ENCODE peak calls at places on chromosomes 4 and X, in ten cellular contexts. One of them, this sample, is unnamed.
A peak's percentile ranks its signal among the peaks of the same experiment; 100 is the strongest.

GRCh38 chr4:13522282-13523104 is 21.8 kb downstream of the NKX3-2 start:
- DNase-seq in colonic mucosa: no peak
- DNase-seq in breast epithelium: no peak
- DNase-seq in Peyer's patch: no peak
- DNase-seq in fibroblast of lung: no peak
- DNase-seq in body of pancreas: no peak
- DNase-seq in CD8-positive, alpha-beta T cell: no peak
- DNase-seq in tibial nerve: no peak
- DNase-seq in endothelial cell of umbilical vein: no peak
- DNase-seq in HCT116: no peak
- DNase-seq in this sample: no peak

GRCh38 chr4:26311633-26312032 is 9.2 kb upstream of the RBPJ start:
- DNase-seq in colonic mucosa: no peak
- DNase-seq in breast epithelium: no peak
- DNase-seq in Peyer's patch: no peak
- DNase-seq in fibroblast of lung: no peak
- DNase-seq in body of pancreas: no peak
- DNase-seq in CD8-positive, alpha-beta T cell: no peak
- DNase-seq in tibial nerve: no peak
- DNase-seq in endothelial cell of umbilical vein: no peak
- DNase-seq in HCT116: no peak
- DNase-seq in this sample: no peak

GRCh38 chrX:153861147-153861546 is 24.8 kb downstream of the L1CAM start:
- DNase-seq in colonic mucosa: peak; percentile 37
- DNase-seq in breast epithelium: no peak
- DNase-seq in Peyer's patch: no peak
- DNase-seq in fibroblast of lung: no peak
- DNase-seq in body of pancreas: no peak
- DNase-seq in CD8-positive, alpha-beta T cell: no peak
- DNase-seq in tibial nerve: no peak
- DNase-seq in endothelial cell of umbilical vein: no peak
- DNase-seq in HCT116: no peak
- DNase-seq in this sample: no peak

GRCh38 chr4:83329521-83330105 is 5.0 kb downstream of the HPSE start:
- DNase-seq in colonic mucosa: no peak
- DNase-seq in breast epithelium: no peak
- DNase-seq in Peyer's patch: no peak
- DNase-seq in fibroblast of lung: peak; percentile 18
- DNase-seq in body of pancreas: no peak
- DNase-seq in CD8-positive, alpha-beta T cell: no peak
- DNase-seq in tibial nerve: no peak
- DNase-seq in endothelial cell of umbilical vein: peak; percentile 63
- DNase-seq in HCT116: no peak
- DNase-seq in this sample: peak; percentile 6

GRCh38 chrX:132086717-132087116 is 41.1 kb downstream of the FRMD7 start:
- DNase-seq in colonic mucosa: no peak
- DNase-seq in breast epithelium: no peak
- DNase-seq in Peyer's patch: no peak
- DNase-seq in fibroblast of lung: no peak
- DNase-seq in body of pancreas: no peak
- DNase-seq in CD8-positive, alpha-beta T cell: no peak
- DNase-seq in tibial nerve: no peak
- DNase-seq in endothelial cell of umbilical vein: peak; percentile 47
- DNase-seq in HCT116: no peak
- DNase-seq in this sample: no peak

GRCh38 chr4:134200811-134201215 is 776 bp downstream of the PABPC4L start:
- DNase-seq in colonic mucosa: no peak
- DNase-seq in breast epithelium: no peak
- DNase-seq in Peyer's patch: no peak
- DNase-seq in fibroblast of lung: no peak
- DNase-seq in body of pancreas: no peak
- DNase-seq in CD8-positive, alpha-beta T cell: no peak
- DNase-seq in tibial nerve: no peak
- DNase-seq in endothelial cell of umbilical vein: no peak
- DNase-seq in HCT116: no peak
- DNase-seq in this sample: no peak

GRCh38 chr4:74117024-74117534 is 18.1 kb upstream of the CXCL2 start:
- DNase-seq in colonic mucosa: peak; percentile 64
- DNase-seq in breast epithelium: peak; percentile 85
- DNase-seq in Peyer's patch: peak; percentile 55
- DNase-seq in fibroblast of lung: peak; percentile 95
- DNase-seq in body of pancreas: peak; percentile 86
- DNase-seq in CD8-positive, alpha-beta T cell: no peak
- DNase-seq in tibial nerve: peak; percentile 68
- DNase-seq in endothelial cell of umbilical vein: peak; percentile 99
- DNase-seq in HCT116: peak; percentile 73
- DNase-seq in this sample: no peak

GRCh38 chrX:135295238-135295943 is 13.9 kb upstream of the ETDC start:
- DNase-seq in colonic mucosa: peak; percentile 22
- DNase-seq in breast epithelium: no peak
- DNase-seq in Peyer's patch: peak; percentile 66
- DNase-seq in fibroblast of lung: peak; percentile 53
- DNase-seq in body of pancreas: no peak
- DNase-seq in CD8-positive, alpha-beta T cell: peak; percentile 18
- DNase-seq in tibial nerve: peak; percentile 5
- DNase-seq in endothelial cell of umbilical vein: peak; percentile 35
- DNase-seq in HCT116: no peak
- DNase-seq in this sample: no peak

GRCh38 chr4:139913995-139914394 is 240.0 kb downstream of the MAML3 start:
- DNase-seq in colonic mucosa: no peak
- DNase-seq in breast epithelium: no peak
- DNase-seq in Peyer's patch: no peak
- DNase-seq in fibroblast of lung: peak; percentile 76
- DNase-seq in body of pancreas: no peak
- DNase-seq in CD8-positive, alpha-beta T cell: no peak
- DNase-seq in tibial nerve: no peak
- DNase-seq in endothelial cell of umbilical vein: no peak
- DNase-seq in HCT116: no peak
- DNase-seq in this sample: no peak

GRCh38 chrX:70432936-70433847 is 10.1 kb downstream of the GDPD2 start:
- DNase-seq in colonic mucosa: no peak
- DNase-seq in breast epithelium: no peak
- DNase-seq in Peyer's patch: no peak
- DNase-seq in fibroblast of lung: no peak
- DNase-seq in body of pancreas: no peak
- DNase-seq in CD8-positive, alpha-beta T cell: no peak
- DNase-seq in tibial nerve: no peak
- DNase-seq in endothelial cell of umbilical vein: no peak
- DNase-seq in HCT116: no peak
- DNase-seq in this sample: no peak

GRCh38 chr4:114386637-114387233 is 211.9 kb upstream of the UGT8 start:
- DNase-seq in colonic mucosa: no peak
- DNase-seq in breast epithelium: no peak
- DNase-seq in Peyer's patch: no peak
- DNase-seq in fibroblast of lung: peak; percentile 64
- DNase-seq in body of pancreas: no peak
- DNase-seq in CD8-positive, alpha-beta T cell: no peak
- DNase-seq in tibial nerve: peak; percentile 21
- DNase-seq in endothelial cell of umbilical vein: peak; percentile 59
- DNase-seq in HCT116: peak; percentile 38
- DNase-seq in this sample: peak; percentile 49

GRCh38 chr4:104829761-104830160 is 316.9 kb upstream of the TET2 start:
- DNase-seq in colonic mucosa: no peak
- DNase-seq in breast epithelium: no peak
- DNase-seq in Peyer's patch: no peak
- DNase-seq in fibroblast of lung: no peak
- DNase-seq in body of pancreas: no peak
- DNase-seq in CD8-positive, alpha-beta T cell: no peak
- DNase-seq in tibial nerve: no peak
- DNase-seq in endothelial cell of umbilical vein: no peak
- DNase-seq in HCT116: no peak
- DNase-seq in this sample: no peak

GRCh38 chr4:74033721-74034120 is 4.8 kb downstream of the CXCL3 start:
- DNase-seq in colonic mucosa: no peak
- DNase-seq in breast epithelium: no peak
- DNase-seq in Peyer's patch: no peak
- DNase-seq in fibroblast of lung: peak; percentile 18
- DNase-seq in body of pancreas: no peak
- DNase-seq in CD8-positive, alpha-beta T cell: no peak
- DNase-seq in tibial nerve: no peak
- DNase-seq in endothelial cell of umbilical vein: no peak
- DNase-seq in HCT116: no peak
- DNase-seq in this sample: no peak

GRCh38 chr4:185597532-185598188 is 62.4 kb upstream of the PDLIM3 start:
- DNase-seq in colonic mucosa: peak; percentile 73
- DNase-seq in breast epithelium: peak; percentile 69
- DNase-seq in Peyer's patch: peak; percentile 89
- DNase-seq in fibroblast of lung: peak; percentile 87
- DNase-seq in body of pancreas: peak; percentile 79
- DNase-seq in CD8-positive, alpha-beta T cell: peak; percentile 22
- DNase-seq in tibial nerve: peak; percentile 77
- DNase-seq in endothelial cell of umbilical vein: peak; percentile 84
- DNase-seq in HCT116: peak; percentile 66
- DNase-seq in this sample: peak; percentile 72

GRCh38 chrX:105126201-105126600 is 94.3 kb downstream of the TEX13A start:
- DNase-seq in colonic mucosa: no peak
- DNase-seq in breast epithelium: no peak
- DNase-seq in Peyer's patch: no peak
- DNase-seq in fibroblast of lung: no peak
- DNase-seq in body of pancreas: no peak
- DNase-seq in CD8-positive, alpha-beta T cell: no peak
- DNase-seq in tibial nerve: no peak
- DNase-seq in endothelial cell of umbilical vein: peak; percentile 25
- DNase-seq in HCT116: no peak
- DNase-seq in this sample: no peak
- TF ChIP-seq CTCF in colonic mucosa: no peak
- TF ChIP-seq CTCF in breast epithelium: no peak
- TF ChIP-seq CTCF in Peyer's patch: no peak
- TF ChIP-seq CTCF in fibroblast of lung: no peak
- TF ChIP-seq CTCF in body of pancreas: no peak
- TF ChIP-seq CTCF in CD8-positive, alpha-beta T cell: no peak
- TF ChIP-seq CTCF in tibial nerve: no peak
- TF ChIP-seq CTCF in endothelial cell of umbilical vein: no peak
- TF ChIP-seq CTCF in HCT116: no peak
- TF ChIP-seq CTCF in this sample: no peak

GRCh38 chrX:86421771-86422170 is 273.5 kb downstream of the DACH2 start:
- DNase-seq in colonic mucosa: no peak
- DNase-seq in breast epithelium: no peak
- DNase-seq in Peyer's patch: no peak
- DNase-seq in fibroblast of lung: peak; percentile 56
- DNase-seq in body of pancreas: no peak
- DNase-seq in CD8-positive, alpha-beta T cell: no peak
- DNase-seq in tibial nerve: no peak
- DNase-seq in endothelial cell of umbilical vein: peak; percentile 62
- DNase-seq in HCT116: no peak
- DNase-seq in this sample: no peak
- H3K27me3 ChIP-seq in colonic mucosa: no peaks in the 10 kb centered on the region
- H3K27me3 ChIP-seq in breast epithelium: peaks cover 10% of the 10 kb centered on the region
- H3K27me3 ChIP-seq in Peyer's patch: no peaks in the 10 kb centered on the region
- H3K27me3 ChIP-seq in fibroblast of lung: no peaks in the 10 kb centered on the region
- H3K27me3 ChIP-seq in body of pancreas: no peaks in the 10 kb centered on the region
- H3K27me3 ChIP-seq in CD8-positive, alpha-beta T cell: no peaks in the 10 kb centered on the region
- H3K27me3 ChIP-seq in tibial nerve: no peaks in the 10 kb centered on the region
- H3K27me3 ChIP-seq in endothelial cell of umbilical vein: no peaks in the 10 kb centered on the region
- H3K27me3 ChIP-seq in HCT116: no peaks in the 10 kb centered on the region
- H3K27me3 ChIP-seq in this sample: no peaks in the 10 kb centered on the region

GRCh38 chrX:48936429-48937064 is 17.7 kb upstream of the PIM2 start:
- DNase-seq in colonic mucosa: no peak
- DNase-seq in breast epithelium: no peak
- DNase-seq in Peyer's patch: no peak
- DNase-seq in fibroblast of lung: no peak
- DNase-seq in body of pancreas: no peak
- DNase-seq in CD8-positive, alpha-beta T cell: no peak
- DNase-seq in tibial nerve: no peak
- DNase-seq in endothelial cell of umbilical vein: no peak
- DNase-seq in HCT116: no peak
- DNase-seq in this sample: no peak

GRCh38 chrX:48939417-48940228 is 17.8 kb downstream of the OTUD5 start:
- DNase-seq in colonic mucosa: no peak
- DNase-seq in breast epithelium: no peak
- DNase-seq in Peyer's patch: peak; percentile 71
- DNase-seq in fibroblast of lung: no peak
- DNase-seq in body of pancreas: no peak
- DNase-seq in CD8-positive, alpha-beta T cell: no peak
- DNase-seq in tibial nerve: no peak
- DNase-seq in endothelial cell of umbilical vein: no peak
- DNase-seq in HCT116: no peak
- DNase-seq in this sample: no peak

GRCh38 chrX:48934581-48935331 is 15.9 kb upstream of the PIM2 start:
- DNase-seq in colonic mucosa: no peak
- DNase-seq in breast epithelium: no peak
- DNase-seq in Peyer's patch: no peak
- DNase-seq in fibroblast of lung: no peak
- DNase-seq in body of pancreas: no peak
- DNase-seq in CD8-positive, alpha-beta T cell: no peak
- DNase-seq in tibial nerve: no peak
- DNase-seq in endothelial cell of umbilical vein: no peak
- DNase-seq in HCT116: no peak
- DNase-seq in this sample: no peak

GRCh38 chrX:48938721-48939416 is 18.5 kb downstream of the OTUD5 start:
- DNase-seq in colonic mucosa: no peak
- DNase-seq in breast epithelium: no peak
- DNase-seq in Peyer's patch: peak; percentile 85
- DNase-seq in fibroblast of lung: no peak
- DNase-seq in body of pancreas: no peak
- DNase-seq in CD8-positive, alpha-beta T cell: peak; percentile 41
- DNase-seq in tibial nerve: no peak
- DNase-seq in endothelial cell of umbilical vein: no peak
- DNase-seq in HCT116: no peak
- DNase-seq in this sample: no peak

DNA sequence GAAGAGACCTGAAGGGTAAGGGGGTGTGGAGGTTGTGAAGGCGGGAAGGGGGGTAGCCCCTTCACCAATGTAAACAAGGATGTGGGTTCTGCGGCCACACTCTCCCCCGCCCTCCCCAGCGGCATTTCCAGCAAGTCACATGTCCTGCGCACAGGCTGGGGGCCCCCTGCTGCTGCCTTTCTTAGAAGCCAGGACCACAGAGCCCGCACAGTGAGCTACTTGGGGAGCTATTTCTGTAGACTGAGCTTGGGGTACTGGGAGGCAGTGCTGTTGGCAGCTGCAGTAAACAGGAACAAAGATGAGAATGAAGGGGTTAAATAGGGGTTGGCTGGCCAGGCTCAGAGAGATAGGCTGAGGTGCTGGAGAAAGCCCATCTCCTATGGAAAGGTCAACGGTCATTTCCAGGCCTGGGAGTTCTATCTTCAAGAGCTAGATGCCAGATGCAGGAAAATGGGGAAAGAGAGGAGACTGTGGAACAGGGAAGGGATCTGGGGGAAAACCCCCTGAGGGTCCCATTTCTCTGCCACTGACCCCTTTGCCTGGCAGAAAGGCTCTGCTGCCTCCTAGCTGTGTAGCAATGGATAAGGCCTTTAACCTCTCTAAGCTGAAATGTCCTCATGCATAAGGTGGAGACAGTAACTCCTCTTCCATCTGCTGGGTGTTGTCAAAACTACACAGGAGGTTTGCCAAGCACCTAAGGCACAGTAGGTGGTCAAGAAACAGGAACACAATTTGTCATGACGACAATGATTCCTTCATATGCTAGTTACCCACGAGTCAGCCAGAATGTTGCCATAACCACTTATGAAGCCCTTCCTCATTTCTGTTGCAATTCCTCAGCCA is 18.5 kb upstream of the PIM2 start:
- DNase-seq in colonic mucosa: peak; percentile 63
- DNase-seq in breast epithelium: no peak
- DNase-seq in Peyer's patch: peak; percentile 96
- DNase-seq in fibroblast of lung: no peak
- DNase-seq in body of pancreas: no peak
- DNase-seq in CD8-positive, alpha-beta T cell: peak; percentile 79
- DNase-seq in tibial nerve: peak; percentile 18
- DNase-seq in endothelial cell of umbilical vein: no peak
- DNase-seq in HCT116: no peak
- DNase-seq in this sample: no peak
- H3K4me3 ChIP-seq in colonic mucosa: no peak overlapping the region
- H3K4me3 ChIP-seq in breast epithelium: peak overlapping the region; percentile 15
- H3K4me3 ChIP-seq in Peyer's patch: peak overlapping the region; percentile 23
- H3K4me3 ChIP-seq in fibroblast of lung: no peak overlapping the region
- H3K4me3 ChIP-seq in body of pancreas: no peak overlapping the region
- H3K4me3 ChIP-seq in CD8-positive, alpha-beta T cell: peak overlapping the region; percentile 45
- H3K4me3 ChIP-seq in tibial nerve: no peak overlapping the region
- H3K4me3 ChIP-seq in endothelial cell of umbilical vein: no peak overlapping the region
- H3K4me3 ChIP-seq in HCT116: no peak overlapping the region
- H3K4me3 ChIP-seq in this sample: no peak overlapping the region

GRCh38 chrX:40169193-40170086 is 71.7 kb upstream of the BCOR start:
- DNase-seq in colonic mucosa: peak; percentile 79
- DNase-seq in breast epithelium: no peak
- DNase-seq in Peyer's patch: peak; percentile 93
- DNase-seq in fibroblast of lung: peak; percentile 81
- DNase-seq in body of pancreas: no peak
- DNase-seq in CD8-positive, alpha-beta T cell: peak; percentile 62
- DNase-seq in tibial nerve: no peak
- DNase-seq in endothelial cell of umbilical vein: peak; percentile 78
- DNase-seq in HCT116: peak; percentile 78
- DNase-seq in this sample: peak; percentile 77
- TF ChIP-seq CTCF in colonic mucosa: peak; percentile 27
- TF ChIP-seq CTCF in breast epithelium: peak; percentile 29
- TF ChIP-seq CTCF in Peyer's patch: peak; percentile 40
- TF ChIP-seq CTCF in fibroblast of lung: no peak
- TF ChIP-seq CTCF in body of pancreas: peak; percentile 30
- TF ChIP-seq CTCF in CD8-positive, alpha-beta T cell: peak; percentile 22
- TF ChIP-seq CTCF in tibial nerve: peak; percentile 39
- TF ChIP-seq CTCF in endothelial cell of umbilical vein: peak; percentile 52
- TF ChIP-seq CTCF in HCT116: no peak
- TF ChIP-seq CTCF in this sample: peak; percentile 44

This sample was measured in A673.